ENCODE peak calls at places on chromosomes 5 and 9, in nine cellular contexts. H is colonic mucosa; V is CD8-positive, alpha-beta memory T cell; N is ovary; B is sigmoid colon; M is PC-9; A is GM23338; O is hepatocyte; S is breast epithelium. Z is an unnamed sample.

GRCh38 chr9:135592331-135592590 is 30.7 kb downstream of the PAEP start:
- DNase-seq in H (no peak), V (no peak), N (no peak), B (no peak), M (no peak), A (no peak), O (no peak), S (no peak), Z (no peak)

GRCh38 chr9:91191443-91192378 is 170.0 kb downstream of the AUH start:
- DNase-seq in H (no peak), V (no peak), N (no peak), B (no peak), M (no peak), A (no peak), O (no peak), S (peak), Z (no peak)

GRCh38 chr5:142446960-142447279 is 122.1 kb upstream of the SPRY4 start:
- DNase-seq in H (no peak), V (no peak), N (no peak), B (no peak), M (no peak), A (no peak), O (no peak), S (no peak), Z (no peak)

GRCh38 chr5:139676951-139677367 is 28.8 kb downstream of the CXXC5 start:
- DNase-seq in H (no peak), V (no peak), N (no peak), B (no peak), M (no peak), A (no peak), O (no peak), S (no peak), Z (peak)

GRCh38 chr9:15642369-15642962 is 89.6 kb downstream of the CCDC171 start:
- DNase-seq in H (no peak), V (no peak), N (no peak), B (no peak), M (no peak), A (peak), O (peak), S (no peak), Z (no peak)

GRCh38 chr5:179187681-179188575 is 127.8 kb downstream of the ZNF354C start:
- DNase-seq in H (no peak), V (no peak), N (no peak), B (no peak), M (no peak), A (peak), O (no peak), S (no peak), Z (no peak)

GRCh38 chr9:80699551-80699998 is 989.8 kb downstream of the TLE1 start:
- DNase-seq in H (no peak), V (no peak), N (peak), B (no peak), M (no peak), A (peak), O (peak), S (no peak), Z (no peak)

GRCh38 chr5:72920690-72921089 is 35.2 kb upstream of the FCHO2 start:
- DNase-seq in H (no peak), V (no peak), N (no peak), B (no peak), M (peak), A (peak), O (no peak), S (no peak), Z (no peak)

GRCh38 chr9:94981661-94982060 is 255.2 kb downstream of the AOPEP start:
- DNase-seq in H (no peak), V (no peak), N (no peak), B (no peak), M (no peak), A (no peak), O (no peak), S (no peak), Z (no peak)

GRCh38 chr5:176781638-176782570 is 28.5 kb upstream of the UNC5A start:
- DNase-seq in H (no peak), V (no peak), N (no peak), B (peak), M (no peak), A (no peak), O (no peak), S (no peak), Z (no peak)

GRCh38 chr5:108421713-108422112 is 39.8 kb upstream of the FBXL17 start:
- DNase-seq in H (no peak), V (no peak), N (no peak), B (no peak), M (no peak), A (no peak), O (no peak), S (no peak), Z (no peak)

GRCh38 chr5:137609122-137609521 is 110.0 kb upstream of the SPOCK1 start:
- DNase-seq in H (no peak), V (no peak), N (no peak), B (no peak), M (no peak), A (no peak), O (no peak), S (no peak), Z (no peak)

GRCh38 chr5:19886123-19886921 is 101.7 kb downstream of the CDH18 start:
- DNase-seq in H (no peak), V (no peak), N (no peak), B (no peak), M (no peak), A (no peak), O (no peak), S (no peak), Z (no peak)

GRCh38 chr9:109742759-109743388 is 37.1 kb upstream of the PALM2AKAP2 start:
- DNase-seq in H (no peak), V (no peak), N (no peak), B (no peak), M (no peak), A (peak), O (peak), S (no peak), Z (no peak)

GRCh38 chr9:109739760-109740159 is 40.2 kb upstream of the PALM2AKAP2 start:
- DNase-seq in H (no peak), V (no peak), N (no peak), B (no peak), M (peak), A (no peak), O (no peak), S (no peak), Z (no peak)

GRCh38 chr9:109751253-109751652 is 28.7 kb upstream of the PALM2AKAP2 start:
- DNase-seq in H (no peak), V (no peak), N (no peak), B (no peak), M (no peak), A (peak), O (peak), S (no peak), Z (peak)

DNA sequence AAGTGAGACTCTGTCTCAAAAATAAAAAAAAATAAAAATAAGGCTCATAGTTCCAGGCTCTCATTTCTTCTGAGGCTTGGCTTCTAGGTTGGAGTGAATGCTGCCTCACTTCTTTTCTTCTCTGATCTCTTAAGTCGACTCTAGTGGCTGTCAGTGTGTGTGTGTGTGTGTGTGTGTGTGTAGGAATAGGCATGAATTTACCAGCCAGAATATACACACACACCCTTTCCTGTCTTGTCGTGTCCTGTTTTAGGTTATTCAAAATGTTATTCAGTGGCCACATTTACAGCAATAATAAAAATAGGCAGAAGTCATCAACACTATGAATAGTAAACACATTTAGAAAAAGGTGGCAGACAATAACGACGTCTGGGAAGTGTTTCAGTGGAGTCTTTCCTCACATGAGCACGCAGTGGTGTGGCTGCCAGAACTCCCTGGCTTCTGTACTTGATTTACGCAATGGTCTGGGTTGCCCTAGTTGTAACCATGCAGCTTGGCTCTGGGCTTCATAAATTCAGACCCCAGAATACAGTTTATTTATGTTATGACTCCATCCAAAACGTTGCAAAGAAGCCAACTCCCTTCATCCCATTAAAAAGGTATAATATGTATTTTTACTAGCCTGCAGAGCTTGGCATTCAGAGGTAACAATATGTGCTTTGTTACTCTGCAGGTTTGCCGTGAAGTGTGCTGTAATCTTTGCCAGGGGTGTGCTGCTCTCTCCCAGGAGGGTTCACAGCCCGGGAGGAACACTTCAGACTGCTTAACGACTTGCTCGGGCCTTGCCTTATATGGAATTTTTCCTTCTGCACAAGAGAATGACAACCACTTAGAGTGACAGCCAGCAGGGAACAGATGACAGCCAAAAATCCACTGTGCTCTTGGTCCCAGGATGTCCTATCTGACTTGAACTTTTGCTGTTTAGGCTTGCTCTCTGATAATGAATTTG is 34.4 kb upstream of the PALM2AKAP2 start:
- DNase-seq in H (peak), V (no peak), N (no peak), B (peak), M (no peak), A (peak), O (peak), S (peak), Z (no peak)
- H3K27ac ChIP-seq in H (no peak), V (no peak), N (no peak), B (peak), M (no peak), A (no peak), O (peak), S (peak), Z (no peak)

GRCh38 chr5:180832638-180833068 is 28.4 kb downstream of the ZFP62 start:
- DNase-seq in H (no peak), V (no peak), N (no peak), B (no peak), M (no peak), A (no peak), O (no peak), S (no peak), Z (no peak)
- H3K27ac ChIP-seq in H (no peak), V (peak), N (no peak), B (no peak), M (no peak), A (no peak), O (no peak), S (peak), Z (no peak)

DNA sequence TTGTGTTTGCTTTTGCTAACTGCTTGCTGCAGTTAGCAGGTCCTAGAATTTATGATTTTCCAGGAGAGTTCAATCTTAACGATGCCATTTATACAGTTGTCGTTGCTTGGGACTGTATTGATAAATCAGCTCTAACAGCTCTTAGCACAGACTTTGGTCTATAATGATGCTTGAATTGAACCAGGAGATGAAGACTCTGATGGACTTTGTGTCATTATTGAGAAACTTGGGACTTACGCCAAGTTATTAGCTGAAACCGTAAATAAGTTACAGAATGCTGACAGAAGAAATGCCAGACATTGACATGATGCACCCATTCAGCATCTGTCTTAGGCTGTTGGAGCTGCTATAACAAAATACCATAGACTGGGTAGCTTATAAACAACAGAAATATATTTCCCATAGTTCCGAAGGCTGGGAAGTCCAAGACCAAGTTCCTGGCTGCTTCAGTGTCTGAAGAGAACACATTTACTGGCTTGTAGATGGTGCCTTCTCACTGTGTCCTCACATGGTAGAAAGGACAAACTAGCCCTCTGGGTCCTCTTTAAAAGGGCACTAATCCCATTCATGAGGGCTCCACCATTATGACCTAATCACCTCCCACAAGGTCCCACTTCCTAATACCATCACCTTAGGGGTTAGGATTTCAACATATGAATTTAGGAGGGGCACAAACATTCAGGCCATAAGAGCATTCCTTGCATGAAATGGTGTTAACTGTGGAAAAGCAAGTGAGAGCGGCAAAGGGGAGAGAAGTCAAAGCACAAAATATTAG is 17.6 kb downstream of the GLRX start:
- DNase-seq in H (no peak), V (no peak), N (no peak), B (no peak), M (no peak), A (no peak), O (no peak), S (no peak), Z (no peak)
- H3K27ac ChIP-seq in H (no peak), V (no peak), N (no peak), B (no peak), M (no peak), A (no peak), O (peak), S (no peak), Z (no peak)

GRCh38 chr5:171934586-171934985 is 71.9 kb downstream of the FBXW11 start:
- DNase-seq in H (no peak), V (no peak), N (no peak), B (no peak), M (no peak), A (no peak), O (no peak), S (no peak), Z (no peak)

GRCh38 chr5:171938358-171938757 is 68.1 kb downstream of the FBXW11 start:
- DNase-seq in H (no peak), V (no peak), N (no peak), B (no peak), M (no peak), A (no peak), O (no peak), S (no peak), Z (no peak)

GRCh38 chr5:171937351-171937750 is 69.1 kb downstream of the FBXW11 start:
- DNase-seq in H (no peak), V (no peak), N (no peak), B (no peak), M (no peak), A (no peak), O (no peak), S (no peak), Z (no peak)
- H3K27ac ChIP-seq in H (no peak), V (no peak), N (no peak), B (no peak), M (no peak), A (no peak), O (no peak), S (no peak), Z (no peak)

GRCh38 chr5:32810812-32811211 is 99.7 kb downstream of the NPR3 start:
- DNase-seq in H (no peak), V (no peak), N (no peak), B (no peak), M (no peak), A (no peak), O (no peak), S (no peak), Z (no peak)

GRCh38 chr5:32802764-32803163 is 91.6 kb downstream of the NPR3 start:
- DNase-seq in H (no peak), V (no peak), N (no peak), B (no peak), M (no peak), A (no peak), O (no peak), S (no peak), Z (no peak)

DNA sequence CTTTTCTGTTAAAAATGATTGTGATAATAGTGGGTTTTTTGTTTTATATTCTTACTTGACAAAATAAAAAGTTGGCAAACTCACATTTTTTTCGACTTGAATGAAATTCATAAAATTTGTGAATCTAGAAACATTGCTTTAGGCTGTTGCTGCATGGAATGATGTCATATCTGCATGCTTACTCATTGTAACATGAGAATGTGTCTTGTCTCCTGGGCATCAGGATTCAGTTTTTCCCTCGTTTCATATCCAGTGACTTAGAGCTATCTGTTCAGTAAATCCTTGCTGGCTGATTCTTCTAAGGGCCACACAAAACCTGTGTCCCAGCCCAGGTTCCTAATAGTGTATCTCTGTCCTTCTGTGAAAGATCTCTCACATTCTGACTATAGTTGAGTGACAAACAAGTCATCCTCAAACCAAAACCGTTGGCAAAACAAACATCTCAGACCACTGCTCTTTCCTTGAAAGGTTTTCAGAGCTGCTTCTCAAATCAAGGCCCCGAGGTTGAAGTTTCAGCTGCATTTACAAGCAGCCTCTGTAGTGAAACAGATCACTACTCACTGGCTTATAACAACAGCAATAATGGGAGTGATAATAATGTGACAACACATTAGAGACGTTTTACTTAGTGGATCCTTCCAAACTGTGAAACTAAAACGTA is 95.0 kb downstream of the NPR3 start:
- DNase-seq in H (no peak), V (no peak), N (no peak), B (no peak), M (no peak), A (no peak), O (peak), S (no peak), Z (no peak)
- H3K27ac ChIP-seq in H (no peak), V (no peak), N (no peak), B (no peak), M (no peak), A (no peak), O (peak), S (no peak), Z (no peak)

DNA sequence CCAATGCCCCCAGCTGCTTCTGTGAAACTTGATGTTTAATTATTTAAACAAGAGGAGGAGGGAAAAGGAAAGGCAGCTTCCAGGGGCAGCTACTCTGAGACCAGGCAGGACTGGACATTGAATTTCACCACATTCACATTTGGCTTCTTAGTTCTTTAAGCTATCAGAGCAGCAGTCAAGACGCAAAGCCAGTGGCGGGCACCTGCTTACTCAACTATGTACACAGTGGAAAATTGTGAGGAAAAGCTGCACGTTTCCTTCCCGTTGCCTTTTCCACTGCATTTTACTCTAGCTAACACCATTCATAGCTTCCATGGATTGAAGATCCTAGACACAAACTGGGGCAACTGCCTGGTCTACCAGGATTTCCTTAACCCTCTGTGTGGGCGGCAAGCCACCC is 200.3 kb downstream of the ERCC6L2 start:
- DNase-seq in H (no peak), V (no peak), N (no peak), B (no peak), M (no peak), A (no peak), O (no peak), S (no peak), Z (no peak)
- H3K27ac ChIP-seq in H (no peak), V (no peak), N (no peak), B (no peak), M (no peak), A (no peak), O (peak), S (no peak), Z (no peak)

GRCh38 chr9:105284463-105284862 is 40.0 kb downstream of the SLC44A1 start:
- DNase-seq in H (no peak), V (no peak), N (no peak), B (no peak), M (no peak), A (no peak), O (no peak), S (no peak), Z (no peak)

GRCh38 chr9:105282870-105283621 is 38.6 kb downstream of the SLC44A1 start:
- DNase-seq in H (peak), V (no peak), N (no peak), B (no peak), M (no peak), A (no peak), O (no peak), S (no peak), Z (no peak)

GRCh38 chr9:105286098-105286497 is 41.6 kb downstream of the SLC44A1 start:
- DNase-seq in H (no peak), V (no peak), N (no peak), B (no peak), M (no peak), A (no peak), O (no peak), S (no peak), Z (no peak)

GRCh38 chr9:105281926-105282325 is 37.5 kb downstream of the SLC44A1 start:
- DNase-seq in H (no peak), V (no peak), N (no peak), B (no peak), M (no peak), A (no peak), O (no peak), S (no peak), Z (no peak)

DNA sequence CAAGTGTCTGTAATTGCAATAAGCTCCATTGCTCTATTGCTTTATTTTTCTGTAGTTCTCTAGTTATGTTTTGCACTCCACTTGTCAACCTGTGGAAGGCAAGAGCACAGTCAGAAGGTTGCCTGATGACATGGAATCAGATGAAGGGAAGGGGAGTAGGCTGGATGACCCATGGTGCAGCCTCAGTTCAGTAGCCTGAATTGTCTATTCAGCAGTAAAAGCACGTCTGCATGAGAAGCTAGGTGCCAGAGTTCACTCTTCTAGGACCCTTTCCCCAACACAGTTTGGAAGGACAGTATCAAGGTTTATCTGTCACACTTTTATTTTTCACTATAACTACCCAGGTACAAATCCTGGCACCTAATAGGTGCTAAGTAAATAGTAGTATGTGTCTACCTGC is 39.3 kb downstream of the SLC44A1 start:
- DNase-seq in H (no peak), V (no peak), N (no peak), B (no peak), M (no peak), A (no peak), O (no peak), S (no peak), Z (no peak)
- H3K27ac ChIP-seq in H (peak), V (no peak), N (no peak), B (no peak), M (no peak), A (no peak), O (no peak), S (no peak), Z (peak)

DNA sequence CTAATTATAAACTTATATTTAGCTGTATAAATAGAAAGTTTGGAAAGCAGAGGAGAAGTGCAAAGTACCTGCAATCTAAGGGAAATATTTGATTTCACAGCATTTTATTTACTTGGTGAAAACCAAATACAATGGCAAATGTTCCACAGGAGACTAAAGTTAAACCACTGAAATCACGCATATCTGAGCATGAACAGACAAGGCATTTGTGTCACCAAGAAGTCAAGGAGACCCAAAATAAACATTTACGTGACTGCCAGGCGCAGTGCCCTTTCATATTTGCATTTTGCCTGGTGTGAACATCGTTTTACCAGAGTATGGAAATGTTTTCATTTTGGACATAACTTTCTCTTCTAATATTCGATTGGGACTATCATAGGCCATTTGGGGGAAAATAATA is 20.6 kb downstream of the UGCG start:
- DNase-seq in H (no peak), V (no peak), N (no peak), B (no peak), M (no peak), A (no peak), O (no peak), S (no peak), Z (no peak)
- H3K27ac ChIP-seq in H (no peak), V (no peak), N (no peak), B (no peak), M (no peak), A (no peak), O (no peak), S (no peak), Z (no peak)